ENCODE peak calls at places on chromosomes 4 and X, in four cellular contexts. I is neuronal stem cell, R is NCI-H774, T is hippocampal formation. Q is an unnamed sample.

GRCh38 chr4:7423801-7424552 is 10.8 kb downstream of the PSAPL1 start:
- DNase-seq in I (no peak), R (no peak), T (no peak), Q (no peak)

GRCh38 chr4:6574747-6575502 is at the start of gene MAN2B2:
- DNase-seq in I (peak), R (peak), T (peak), Q (peak)

GRCh38 chrX:129227376-129227775 is 295.9 kb downstream of the SMARCA1 start:
- DNase-seq in I (no peak), R (no peak), T (no peak), Q (no peak)

GRCh38 chr4:11739992-11740391 is 311.3 kb upstream of the HS3ST1 start:
- DNase-seq in I (no peak), R (no peak), T (no peak), Q (no peak)

GRCh38 chrX:538311-538710 is 92.3 kb upstream of the SHOX start:
- DNase-seq in I (no peak), R (no peak), T (no peak), Q (no peak)

GRCh38 chr4:101806914-101807313 is 16.4 kb downstream of the BANK1 start:
- DNase-seq in I (no peak), R (no peak), T (no peak), Q (no peak)

GRCh38 chr4:55880652-55881280 is 27.3 kb downstream of the EXOC1 start:
- DNase-seq in I (no peak), R (no peak), T (no peak), Q (no peak)

GRCh38 chr4:158371158-158371557 is 150.5 kb upstream of the RXFP1 start:
- DNase-seq in I (no peak), R (no peak), T (no peak), Q (no peak)

GRCh38 chr4:168607215-168607614 is 110.4 kb downstream of the PALLD start:
- DNase-seq in I (no peak), R (no peak), T (no peak), Q (no peak)

GRCh38 chrX:13747836-13748235 is 13.3 kb downstream of the OFD1 start:
- DNase-seq in I (no peak), R (no peak), T (peak), Q (peak)

GRCh38 chr4:159105761-159106243 is 2.9 kb downstream of the RAPGEF2 start:
- DNase-seq in I (no peak), R (no peak), T (no peak), Q (no peak)

GRCh38 chrX:74925210-74926088 is at the start of gene NEXMIF:
- DNase-seq in I (peak), R (no peak), T (peak), Q (peak)

GRCh38 chr4:16056681-16057400 is 27.0 kb downstream of the PROM1 start:
- DNase-seq in I (no peak), R (peak), T (no peak), Q (no peak)

GRCh38 chrX:138014577-138014976 is 448.6 kb downstream of the ZIC3 start:
- DNase-seq in I (no peak), R (no peak), T (no peak), Q (no peak)

GRCh38 chrX:141839856-141840255 is 1.7 kb downstream of the MAGEC3 start:
- DNase-seq in I (no peak), R (no peak), T (no peak), Q (no peak)

GRCh38 chr4:42150653-42151567 is 1.5 kb downstream of the BEND4 start:
- DNase-seq in I (peak), R (no peak), T (no peak), Q (no peak)

GRCh38 chr4:150476776-150477175 is 105.2 kb upstream of the MAB21L2 start:
- DNase-seq in I (no peak), R (no peak), T (no peak), Q (no peak)

Q was measured in NCI-H2227 treated with DMSO at 0.1 percent for 48 hours.